ENCODE peak calls at places on chromosomes 12 and 14, in eight cellular contexts. R is AG10803, M is BE2C, S is mucosa of descending colon, D is left ventricle myocardium inferior, K is iPS DF 6.9, B is adipocyte, H is uterus. X is an unnamed sample.
A peak's percentile ranks its signal among the peaks of the same experiment; 100 is the strongest.

GRCh38 chr14:54487771-54488170 is 1.0 kb downstream of the GMFB start:
- DNase-seq in K (no peak), H (no peak), R (peak; percentile 62), M (no peak), S (no peak), B (peak; percentile 68), D (no peak), X (no peak)

GRCh38 chr12:64221656-64222010 is 463 bp downstream of the KICS2 start:
- DNase-seq in H (peak; percentile 83), S (peak; percentile 91), R (peak; percentile 77), M (peak; percentile 93), D (peak; percentile 87), B (peak; percentile 91), K (peak; percentile 79), X (peak; percentile 84)

GRCh38 chr14:29461131-29461530 is 466.5 kb downstream of the PRKD1 start:
- DNase-seq in R (no peak), K (no peak), D (no peak), S (no peak), H (no peak), M (no peak), B (no peak), X (no peak)

GRCh38 chr12:43893670-43894069 is 57.8 kb downstream of the TMEM117 start:
- DNase-seq in D (no peak), M (no peak), R (peak; percentile 15), H (no peak), S (no peak), B (peak; percentile 32), K (no peak), X (no peak)

GRCh38 chr14:101934751-101935150 is 29.6 kb upstream of the DYNC1H1 start:
- DNase-seq in M (no peak), D (no peak), S (no peak), B (no peak), K (no peak), H (no peak), R (no peak), X (no peak)

GRCh38 chr12:203462-204260 is 10.3 kb downstream of the SLC6A12 start:
- DNase-seq in H (peak; percentile 31), B (peak; percentile 17), R (no peak), D (peak; percentile 39), M (peak; percentile 56), K (no peak), S (no peak), X (no peak)

GRCh38 chr14:64220056-64220455 is 74.1 kb downstream of the ESR2 start:
- DNase-seq in D (no peak), S (no peak), K (no peak), R (no peak), B (no peak), H (no peak), M (no peak), X (no peak)

GRCh38 chr12:46830731-46831334 is 5.0 kb upstream of the SLC38A4 start:
- DNase-seq in R (no peak), S (peak; percentile 49), K (no peak), H (no peak), D (no peak), M (no peak), B (peak; percentile 41), X (no peak)

GRCh38 chr14:53151867-53152626 is 1.1 kb downstream of the DDHD1 start:
- DNase-seq in D (peak; percentile 54), M (peak; percentile 73), B (peak; percentile 73), K (no peak), R (peak; percentile 35), S (peak; percentile 75), H (peak; percentile 35), X (no peak)

GRCh38 chr12:20950248-20950647 is 139.7 kb downstream of the SLCO1B3 start:
- DNase-seq in M (no peak), R (no peak), B (peak; percentile 4), H (no peak), K (no peak), D (no peak), S (no peak), X (no peak)

DNA sequence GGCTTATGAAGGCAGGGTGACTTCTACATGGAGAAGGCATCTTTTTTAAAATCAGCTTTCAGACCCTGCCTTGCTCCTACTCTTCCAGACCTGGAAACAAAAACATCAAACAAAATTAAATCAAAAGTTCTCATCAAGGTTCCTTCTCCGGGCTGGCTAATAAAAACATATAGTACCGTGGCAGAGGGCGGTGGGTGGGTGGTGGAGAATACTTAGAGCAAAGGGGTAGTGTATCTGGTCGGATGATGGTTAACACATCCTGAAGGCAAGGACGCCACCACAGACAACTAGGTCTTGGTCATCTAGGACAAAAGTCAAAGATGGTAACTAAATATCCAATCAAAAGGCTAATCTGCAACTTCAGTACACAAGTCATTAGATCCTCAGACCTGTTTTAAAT is 1.8 kb downstream of the DAD1 start:
- DNase-seq in K (no peak), R (no peak), D (no peak), B (no peak), M (no peak), S (no peak), H (no peak), X (no peak)
- H3K4me3 ChIP-seq in K (no peak overlapping the region), R (no peak overlapping the region), D (no peak overlapping the region), B (peak overlapping the region; percentile 99), M (no peak overlapping the region), S (no peak overlapping the region), H (no peak overlapping the region), X (no peak overlapping the region)

GRCh38 chr14:56135001-56135400 is 16.8 kb downstream of the PELI2 start:
- DNase-seq in M (peak; percentile 27), H (no peak), K (no peak), S (no peak), R (no peak), D (no peak), B (no peak), X (no peak)

GRCh38 chr14:56136571-56137498 is 18.6 kb downstream of the PELI2 start:
- DNase-seq in B (peak; percentile 72), R (no peak), H (no peak), M (no peak), D (no peak), S (no peak), K (no peak), X (no peak)

GRCh38 chr14:56138987-56139386 is 20.8 kb downstream of the PELI2 start:
- DNase-seq in B (no peak), S (no peak), D (no peak), M (no peak), H (no peak), K (no peak), R (no peak), X (no peak)

GRCh38 chr14:56135668-56136067 is 17.5 kb downstream of the PELI2 start:
- DNase-seq in M (no peak), R (no peak), S (no peak), H (no peak), D (no peak), B (no peak), K (no peak), X (no peak)

GRCh38 chr14:56137842-56138241 is 19.6 kb downstream of the PELI2 start:
- DNase-seq in D (no peak), B (no peak), M (peak; percentile 28), R (no peak), H (no peak), K (no peak), S (no peak), X (no peak)
- H3K4me3 ChIP-seq in D (no peak overlapping the region), B (no peak overlapping the region), M (no peak overlapping the region), R (no peak overlapping the region), H (no peak overlapping the region), K (no peak overlapping the region), S (no peak overlapping the region), X (no peak overlapping the region)

GRCh38 chr14:83006071-83006670 is 1472.5 kb upstream of the SEL1L start:
- DNase-seq in R (no peak), B (no peak), S (no peak), M (no peak), H (no peak), K (no peak), D (no peak), X (no peak)
- H3K4me3 ChIP-seq in R (no peak overlapping the region), B (no peak overlapping the region), S (no peak overlapping the region), M (no peak overlapping the region), H (no peak overlapping the region), K (no peak overlapping the region), D (no peak overlapping the region), X (no peak overlapping the region)

GRCh38 chr14:68975667-68976066 is 3.4 kb downstream of the ACTN1 start:
- DNase-seq in M (no peak), K (no peak), B (peak; percentile 84), S (no peak), R (peak; percentile 87), H (peak; percentile 70), D (no peak), X (no peak)
- H3K4me3 ChIP-seq in M (no peak overlapping the region), K (no peak overlapping the region), B (peak overlapping the region; percentile 93), S (no peak overlapping the region), R (peak overlapping the region; percentile 97), H (peak overlapping the region; percentile 94), D (peak overlapping the region; percentile 93), X (peak overlapping the region; percentile 96)

GRCh38 chr12:120901818-120902217 is 2.3 kb downstream of the SPPL3 start:
- DNase-seq in H (no peak), K (no peak), R (no peak), B (no peak), M (no peak), D (no peak), S (no peak), X (no peak)
- H3K4me3 ChIP-seq in H (no peak overlapping the region), K (no peak overlapping the region), R (no peak overlapping the region), B (peak overlapping the region; percentile 6), M (no peak overlapping the region), D (no peak overlapping the region), S (no peak overlapping the region), X (no peak overlapping the region)

GRCh38 chr12:114403044-114403689 is 2.8 kb downstream of the TBX5 start:
- DNase-seq in S (no peak), R (peak; percentile 49), K (no peak), D (peak; percentile 50), H (no peak), B (no peak), M (peak; percentile 41), X (no peak)
- H3K4me3 ChIP-seq in S (no peak overlapping the region), R (peak overlapping the region; percentile 74), K (no peak overlapping the region), D (peak overlapping the region; percentile 82), H (no peak overlapping the region), B (peak overlapping the region; percentile 87), M (no peak overlapping the region), X (peak overlapping the region; percentile 74)

DNA sequence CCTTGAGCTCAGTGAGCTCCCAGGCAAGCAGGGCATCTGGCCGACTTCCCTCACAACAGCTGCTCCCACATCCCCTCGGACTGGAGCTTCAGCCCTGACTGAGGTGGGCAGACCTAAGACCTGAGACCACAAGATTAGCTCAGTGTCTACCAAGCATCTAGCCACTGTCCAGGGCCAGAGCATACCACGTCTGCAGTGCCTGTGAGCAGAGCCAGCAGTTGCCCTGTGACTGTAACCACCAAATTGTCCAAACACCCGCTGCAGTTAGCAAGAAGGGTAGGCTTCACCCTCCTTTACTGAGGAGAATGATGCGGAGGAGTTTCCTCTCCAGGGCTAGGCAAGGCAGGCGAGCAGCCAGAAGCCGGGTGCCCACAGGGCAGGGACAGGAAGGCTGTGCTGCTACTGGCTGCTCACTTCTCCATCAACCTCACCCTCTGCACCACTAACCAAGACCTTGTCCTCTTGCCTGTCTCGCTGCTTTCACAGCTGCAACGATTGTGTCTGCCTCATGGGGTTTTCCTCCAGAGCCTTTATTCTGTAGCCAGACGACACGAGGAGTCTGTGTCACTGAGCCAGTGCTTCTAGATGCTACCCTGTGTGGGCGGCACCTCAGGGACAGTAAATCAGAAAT is 53.9 kb downstream of the ANAPC7 start:
- DNase-seq in M (no peak), S (no peak), K (no peak), B (no peak), H (no peak), R (no peak), D (no peak), X (no peak)
- H3K4me3 ChIP-seq in M (no peak overlapping the region), S (no peak overlapping the region), K (no peak overlapping the region), B (no peak overlapping the region), H (no peak overlapping the region), R (no peak overlapping the region), D (no peak overlapping the region), X (no peak overlapping the region)

GRCh38 chr14:34693228-34693939 is 21.0 kb downstream of the CFL2 start:
- DNase-seq in R (no peak), D (peak; percentile 29), S (peak; percentile 64), H (peak; percentile 61), M (no peak), K (peak; percentile 52), B (no peak), X (no peak)
- H3K4me3 ChIP-seq in R (no peak overlapping the region), D (peak overlapping the region; percentile 60), S (no peak overlapping the region), H (peak overlapping the region; percentile 15), M (peak overlapping the region; percentile 49), K (no peak overlapping the region), B (peak overlapping the region; percentile 44), X (peak overlapping the region; percentile 16)